ENCODE peak calls at places on chromosomes 2 and 18, in eight cellular contexts. C is CD8-positive, alpha-beta T cell; Y is pancreas; E is aorta; I is transverse colon; K is OCI-LY7; P is heart right ventricle; L is lower lobe of right lung. O is an unnamed sample.

GRCh38 chr2:152781210-152781609 is 62.8 kb downstream of the ARL6IP6 start:
- DNase-seq in C (no peak), Y (no peak), E (no peak), I (no peak), K (no peak), P (no peak), L (no peak), O (no peak)

GRCh38 chr18:13409997-13410396 is 191.4 kb downstream of the LDLRAD4 start:
- DNase-seq in C (no peak), Y (no peak), E (no peak), I (no peak), K (no peak), P (no peak), L (no peak), O (no peak)

GRCh38 chr2:225011585-225011984 is 30.7 kb downstream of the DOCK10 start:
- DNase-seq in C (no peak), Y (no peak), E (no peak), I (no peak), K (no peak), P (no peak), L (no peak), O (no peak)

GRCh38 chr2:42046819-42047487 is 868 bp upstream of the PKDCC start:
- DNase-seq in C (no peak), Y (no peak), E (no peak), I (no peak), K (no peak), P (no peak), L (no peak), O (peak)

GRCh38 chr18:78720456-78721250 is 259.0 kb upstream of the SALL3 start:
- DNase-seq in C (no peak), Y (no peak), E (peak), I (no peak), K (no peak), P (no peak), L (no peak), O (no peak)

GRCh38 chr2:38539086-38539485 is 63.6 kb downstream of the HNRNPLL start:
- DNase-seq in C (no peak), Y (no peak), E (no peak), I (no peak), K (no peak), P (no peak), L (no peak), O (no peak)

GRCh38 chr2:228699400-228699799 is 517.9 kb upstream of the SPHKAP start:
- DNase-seq in C (no peak), Y (no peak), E (no peak), I (no peak), K (no peak), P (no peak), L (no peak), O (no peak)

GRCh38 chr2:48113767-48114166 is 207.5 kb upstream of the FBXO11 start:
- DNase-seq in C (no peak), Y (no peak), E (no peak), I (no peak), K (no peak), P (no peak), L (no peak), O (no peak)

GRCh38 chr18:70154591-70155194 is 50.8 kb downstream of the RTTN start:
- DNase-seq in C (no peak), Y (no peak), E (no peak), I (no peak), K (no peak), P (no peak), L (no peak), O (no peak)

GRCh38 chr2:207236156-207236935 is 70.6 kb upstream of the KLF7 start:
- DNase-seq in C (no peak), Y (no peak), E (no peak), I (no peak), K (no peak), P (no peak), L (peak), O (no peak)

GRCh38 chr2:58428286-58428552 is 187.1 kb upstream of the FANCL start:
- DNase-seq in C (no peak), Y (no peak), E (no peak), I (no peak), K (no peak), P (no peak), L (peak), O (no peak)

GRCh38 chr18:3689986-3690681 is 240.2 kb downstream of the TGIF1 start:
- DNase-seq in C (no peak), Y (no peak), E (no peak), I (no peak), K (no peak), P (no peak), L (no peak), O (no peak)

GRCh38 chr2:36380624-36381481 is 25.3 kb downstream of the CRIM1 start:
- DNase-seq in C (no peak), Y (peak), E (no peak), I (peak), K (no peak), P (no peak), L (peak), O (no peak)

GRCh38 chr2:28239152-28239551 is 153.5 kb upstream of the FOSL2 start:
- DNase-seq in C (no peak), Y (no peak), E (no peak), I (no peak), K (no peak), P (no peak), L (no peak), O (no peak)
- H3K27ac ChIP-seq in C (no peak), Y (no peak), E (no peak), I (no peak), K (no peak), P (no peak), L (no peak), O (no peak)

DNA sequence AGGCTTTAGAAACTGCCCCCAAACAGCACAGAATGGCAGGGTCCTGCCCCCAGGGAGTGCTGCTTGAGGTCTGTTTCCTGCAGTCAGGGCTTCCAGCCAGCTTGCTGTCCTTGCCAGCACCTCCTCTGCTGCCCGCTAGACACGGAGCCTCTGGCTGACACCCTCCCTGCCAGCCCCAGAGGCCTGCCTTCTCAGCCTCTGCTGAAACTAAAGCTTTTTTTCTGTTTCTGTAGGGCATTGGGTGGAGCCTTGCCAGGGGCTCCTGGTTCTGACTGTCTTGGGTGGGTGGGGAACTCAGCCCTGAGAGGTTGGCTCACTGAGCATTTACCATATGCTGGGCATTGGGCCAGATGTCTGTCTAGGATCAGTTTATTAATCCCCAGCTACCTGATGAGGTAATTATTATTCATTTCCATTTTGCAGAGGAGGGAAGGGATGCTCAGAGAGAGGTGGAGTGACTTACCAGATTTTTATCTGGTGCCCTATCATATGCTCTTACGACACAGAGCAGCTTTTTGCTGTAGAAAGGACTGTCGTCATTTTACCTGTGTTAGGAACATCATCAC is 35.4 kb downstream of the INPP4A start:
- DNase-seq in C (no peak), Y (peak), E (peak), I (peak), K (peak), P (peak), L (peak), O (peak)
- H3K4me3 ChIP-seq in C (no peak), Y (no peak), E (no peak), I (no peak), K (no peak), P (no peak), L (no peak), O (no peak)

GRCh38 chr2:137928547-137929503 is 35.4 kb upstream of the HNMT start:
- DNase-seq in C (no peak), Y (no peak), E (no peak), I (no peak), K (no peak), P (no peak), L (no peak), O (no peak)

GRCh38 chr2:137925599-137925998 is 38.7 kb upstream of the HNMT start:
- DNase-seq in C (no peak), Y (no peak), E (no peak), I (no peak), K (no peak), P (no peak), L (no peak), O (no peak)

GRCh38 chr2:137927846-137928245 is 36.4 kb upstream of the HNMT start:
- DNase-seq in C (no peak), Y (no peak), E (no peak), I (no peak), K (no peak), P (no peak), L (no peak), O (no peak)

GRCh38 chr2:137924019-137924418 is 40.3 kb upstream of the HNMT start:
- DNase-seq in C (no peak), Y (no peak), E (no peak), I (no peak), K (no peak), P (no peak), L (no peak), O (no peak)

DNA sequence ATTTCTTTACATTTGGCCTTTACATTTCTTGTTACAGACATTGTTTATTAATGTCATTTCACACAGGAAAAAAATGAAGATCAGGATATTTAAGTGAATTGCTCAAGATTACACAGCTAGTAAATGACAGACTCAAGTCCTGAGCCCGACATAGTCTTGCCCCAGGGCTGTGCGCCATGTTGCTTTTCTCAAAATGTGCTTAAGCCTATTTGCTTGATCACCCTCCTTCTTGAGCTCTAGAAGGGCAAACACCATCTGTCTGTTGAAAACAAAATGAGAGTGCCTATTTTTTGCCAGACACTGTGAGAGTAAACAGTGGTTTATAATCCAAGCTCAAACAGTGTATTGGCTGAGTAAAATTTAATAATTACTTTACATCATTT is 34.8 kb upstream of the HNMT start:
- DNase-seq in C (no peak), Y (no peak), E (no peak), I (no peak), K (no peak), P (no peak), L (no peak), O (no peak)
- H3K27ac ChIP-seq in C (no peak), Y (no peak), E (no peak), I (no peak), K (no peak), P (no peak), L (no peak), O (no peak)

GRCh38 chr2:75560768-75561565 is at the start of gene EVA1A:
- DNase-seq in C (no peak), Y (peak), E (peak), I (peak), K (no peak), P (peak), L (peak), O (peak)
- H3K4me3 ChIP-seq in C (peak), Y (peak), E (no peak), I (peak), K (no peak), P (peak), L (peak), O (peak)

GRCh38 chr2:240259201-240259923 is 118.9 kb upstream of the OTOS start:
- DNase-seq in C (no peak), Y (peak), E (peak), I (no peak), K (no peak), P (peak), L (peak), O (peak)
- H3K27ac ChIP-seq in C (no peak), Y (peak), E (peak), I (peak), K (no peak), P (peak), L (peak), O (peak)

GRCh38 chr2:237410949-237411635 is 2.9 kb downstream of the COL6A3 start:
- DNase-seq in C (no peak), Y (no peak), E (no peak), I (no peak), K (no peak), P (no peak), L (no peak), O (no peak)
- H3K4me3 ChIP-seq in C (no peak), Y (no peak), E (peak), I (no peak), K (no peak), P (peak), L (peak), O (peak)

GRCh38 chr18:34283506-34283905 is 58.8 kb upstream of the NOL4 start:
- DNase-seq in C (no peak), Y (no peak), E (no peak), I (no peak), K (no peak), P (no peak), L (no peak), O (no peak)

GRCh38 chr18:34292594-34292993 is 67.9 kb upstream of the NOL4 start:
- DNase-seq in C (no peak), Y (no peak), E (no peak), I (no peak), K (no peak), P (no peak), L (no peak), O (no peak)

DNA sequence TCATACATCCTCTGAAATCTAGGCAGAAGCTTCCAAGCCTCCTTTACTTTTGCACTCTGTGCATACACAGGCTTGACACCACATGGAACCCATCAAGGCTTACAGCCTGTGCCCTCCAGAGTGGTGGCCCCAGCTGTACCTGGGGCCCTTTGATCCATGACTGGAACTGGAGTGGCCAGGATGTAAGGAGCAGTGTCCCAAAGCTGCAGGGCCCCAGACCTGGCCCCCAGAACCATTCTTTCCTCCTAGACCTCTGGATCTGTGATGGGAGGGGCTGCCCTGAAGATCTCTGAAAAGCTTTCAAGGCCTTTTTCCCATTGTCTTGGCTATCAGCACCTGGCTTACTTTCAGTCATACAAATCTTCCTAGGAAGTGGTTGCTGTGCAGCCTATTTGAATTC is 63.1 kb upstream of the NOL4 start:
- DNase-seq in C (no peak), Y (no peak), E (no peak), I (no peak), K (no peak), P (no peak), L (no peak), O (no peak)
- H3K27ac ChIP-seq in C (no peak), Y (no peak), E (no peak), I (no peak), K (no peak), P (no peak), L (no peak), O (no peak)

GRCh38 chr2:104431701-104432121 is 422.2 kb upstream of the POU3F3 start:
- DNase-seq in C (no peak), Y (no peak), E (no peak), I (no peak), K (no peak), P (no peak), L (no peak), O (no peak)

GRCh38 chr2:104434966-104435365 is 418.9 kb upstream of the POU3F3 start:
- DNase-seq in C (no peak), Y (no peak), E (no peak), I (no peak), K (no peak), P (no peak), L (no peak), O (no peak)

GRCh38 chr2:104432972-104433371 is 420.9 kb upstream of the POU3F3 start:
- DNase-seq in C (no peak), Y (no peak), E (no peak), I (no peak), K (no peak), P (no peak), L (no peak), O (no peak)

GRCh38 chr2:104432401-104432800 is 421.5 kb upstream of the POU3F3 start:
- DNase-seq in C (no peak), Y (no peak), E (no peak), I (no peak), K (no peak), P (no peak), L (no peak), O (no peak)

GRCh38 chr2:104434363-104434792 is 419.5 kb upstream of the POU3F3 start:
- DNase-seq in C (no peak), Y (peak), E (no peak), I (peak), K (no peak), P (no peak), L (peak), O (no peak)
- H3K4me3 ChIP-seq in C (no peak), Y (peak), E (no peak), I (no peak), K (no peak), P (peak), L (peak), O (no peak)

GRCh38 chr2:88245109-88245508 is 75.0 kb downstream of the THNSL2 start:
- DNase-seq in C (no peak), Y (no peak), E (no peak), I (no peak), K (no peak), P (no peak), L (no peak), O (no peak)

GRCh38 chr2:88250402-88250801 is 80.3 kb downstream of the THNSL2 start:
- DNase-seq in C (no peak), Y (no peak), E (no peak), I (no peak), K (no peak), P (no peak), L (no peak), O (no peak)

GRCh38 chr2:88253375-88253774 is 83.2 kb downstream of the THNSL2 start:
- DNase-seq in C (no peak), Y (no peak), E (no peak), I (no peak), K (no peak), P (no peak), L (no peak), O (no peak)

GRCh38 chr2:88252646-88253045 is 82.5 kb downstream of the THNSL2 start:
- DNase-seq in C (no peak), Y (no peak), E (no peak), I (no peak), K (no peak), P (no peak), L (no peak), O (no peak)

DNA sequence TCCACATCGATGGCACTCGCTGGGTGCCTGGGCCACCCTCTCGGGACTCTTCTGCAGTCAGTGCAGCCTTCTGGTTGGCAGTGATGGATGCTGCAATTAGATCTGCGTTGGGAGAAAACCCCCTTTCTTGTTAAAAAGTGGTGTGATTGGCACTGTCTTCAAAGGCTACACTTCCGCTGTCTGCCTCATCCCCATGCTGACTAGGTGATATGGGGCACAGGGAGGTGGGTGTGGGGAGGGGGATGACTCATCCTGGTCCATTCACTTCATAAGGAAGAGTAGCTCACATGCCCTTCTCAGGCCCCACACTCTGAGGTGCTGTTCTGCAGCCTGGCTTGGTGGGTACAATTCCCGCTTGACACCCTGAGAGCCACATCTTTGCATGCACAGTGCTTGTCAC is 77.4 kb downstream of the THNSL2 start:
- DNase-seq in C (no peak), Y (no peak), E (no peak), I (no peak), K (no peak), P (no peak), L (no peak), O (no peak)
- H3K27ac ChIP-seq in C (no peak), Y (no peak), E (no peak), I (no peak), K (no peak), P (no peak), L (no peak), O (no peak)

O was measured in uterus.